ENCODE peak calls at places on chromosome 10, in eight cellular contexts. N is fibroblast of lung; S is upper lobe of right lung; P is A549; Q is PC-3; J is ovary; X is uterus; O is CD8-positive, alpha-beta T cell. G is an unnamed sample. For H3K4me1, the result is how much of the 10 kb centered on the place peaks cover.

GRCh38 chr10:11597470-11597869 is 14.0 kb downstream of the USP6NL start:
- DNase-seq in X (no peak), O (no peak), Q (no peak), J (no peak), P (no peak), N (no peak), S (no peak), G (no peak)

GRCh38 chr10:17028843-17029580 is 100.6 kb downstream of the CUBN start:
- DNase-seq in J (no peak), O (no peak), X (no peak), P (no peak), Q (no peak), S (no peak), N (no peak), G (no peak)

GRCh38 chr10:75744242-75744641 is 312.8 kb downstream of the LRMDA start:
- DNase-seq in N (no peak), J (no peak), P (no peak), S (no peak), X (no peak), Q (no peak), O (no peak), G (no peak)

GRCh38 chr10:19204239-19204917 is 155.8 kb downstream of the MALRD1 start:
- DNase-seq in P (no peak), N (peak), Q (peak), S (no peak), J (no peak), X (no peak), O (no peak), G (no peak)

GRCh38 chr10:126222736-126223511 is 165.4 kb downstream of the ADAM12 start:
- DNase-seq in P (no peak), X (no peak), J (no peak), S (no peak), N (peak), O (no peak), Q (no peak), G (no peak)

GRCh38 chr10:3729397-3729796 is 55.6 kb downstream of the KLF6 start:
- DNase-seq in Q (peak), P (no peak), S (no peak), J (no peak), X (no peak), O (no peak), N (peak), G (no peak)

GRCh38 chr10:133312769-133313145 is 4.0 kb downstream of the ZNF511 start:
- DNase-seq in Q (no peak), N (no peak), S (no peak), P (no peak), J (no peak), X (no peak), O (no peak), G (no peak)

GRCh38 chr10:73493781-73494180 is 2.0 kb downstream of the PPP3CB start:
- DNase-seq in X (no peak), S (no peak), P (no peak), N (peak), J (no peak), O (no peak), Q (peak), G (no peak)

GRCh38 chr10:25849971-25850370 is 84.1 kb upstream of the MYO3A start:
- DNase-seq in J (no peak), O (no peak), Q (no peak), S (no peak), N (peak), P (no peak), X (no peak), G (no peak)

GRCh38 chr10:625335-625699 is 64.2 kb downstream of the DIP2C start:
- DNase-seq in N (peak), S (peak), P (no peak), J (no peak), O (no peak), X (no peak), Q (no peak), G (no peak)

GRCh38 chr10:28367865-28368541 is 65.1 kb upstream of the MPP7 start:
- DNase-seq in P (no peak), O (peak), X (no peak), Q (no peak), J (no peak), S (no peak), N (peak), G (no peak)

GRCh38 chr10:84783386-84783785 is 455.0 kb downstream of the CCSER2 start:
- DNase-seq in N (peak), P (peak), Q (peak), O (no peak), J (no peak), X (no peak), S (no peak), G (peak)

GRCh38 chr10:32413513-32413912 is 32.4 kb upstream of the CCDC7 start:
- DNase-seq in N (peak), X (no peak), S (no peak), O (no peak), Q (peak), J (no peak), P (peak), G (peak)

GRCh38 chr10:95229724-95230627 is 35.9 kb downstream of the ACSM6 start:
- DNase-seq in S (no peak), P (peak), Q (peak), N (peak), O (no peak), J (no peak), X (no peak), G (peak)

GRCh38 chr10:45000764-45001381 is at the start of gene ZNF22:
- DNase-seq in X (peak), P (peak), J (peak), N (peak), S (peak), Q (peak), O (peak), G (peak)

GRCh38 chr10:87865201-87866025 is 2.0 kb downstream of the PTEN start:
- DNase-seq in P (no peak), J (no peak), O (no peak), Q (no peak), N (peak), S (no peak), X (no peak), G (no peak)

GRCh38 chr10:34078798-34079470 is 736.2 kb downstream of the PARD3 start:
- DNase-seq in X (no peak), Q (no peak), P (no peak), O (no peak), S (no peak), J (peak), N (peak), G (no peak)

GRCh38 chr10:17292375-17292774 is 64.3 kb downstream of the VIM start:
- DNase-seq in X (no peak), Q (no peak), S (no peak), J (no peak), N (no peak), O (no peak), P (no peak), G (no peak)

GRCh38 chr10:77070317-77070716 is 567.3 kb downstream of the KCNMA1 start:
- DNase-seq in P (no peak), X (no peak), N (no peak), J (no peak), O (no peak), Q (no peak), S (no peak), G (no peak)

GRCh38 chr10:27449571-27449970 is 54.5 kb upstream of the RAB18 start:
- DNase-seq in N (no peak), S (no peak), P (no peak), O (no peak), X (no peak), J (no peak), Q (peak), G (no peak)

GRCh38 chr10:106360870-106361269 is 803.6 kb downstream of the SORCS1 start:
- DNase-seq in N (peak), J (no peak), O (no peak), P (no peak), Q (peak), X (no peak), S (no peak), G (no peak)

GRCh38 chr10:119409906-119410305 is 132.6 kb downstream of the RGS10 start:
- DNase-seq in Q (no peak), J (peak), N (no peak), X (peak), O (no peak), P (no peak), S (peak), G (no peak)

GRCh38 chr10:21501731-21502370 is 23.6 kb downstream of the SKIDA1 start:
- DNase-seq in X (no peak), J (no peak), O (no peak), P (no peak), S (no peak), N (no peak), Q (no peak), G (no peak)

GRCh38 chr10:89122431-89123066 is 84.6 kb downstream of the CH25H start:
- DNase-seq in Q (peak), S (no peak), J (no peak), N (peak), X (no peak), O (no peak), P (no peak), G (peak)

GRCh38 chr10:67114945-67115344 is 189.1 kb downstream of the LRRTM3 start:
- DNase-seq in S (no peak), Q (peak), N (no peak), O (no peak), X (no peak), J (no peak), P (peak), G (no peak)

GRCh38 chr10:114648368-114648767 is 9.7 kb downstream of the ABLIM1 start:
- DNase-seq in S (no peak), J (no peak), X (no peak), O (no peak), Q (peak), P (peak), N (peak), G (no peak)

GRCh38 chr10:61994404-61995031 is 93.0 kb downstream of the ARID5B start:
- DNase-seq in O (no peak), J (no peak), N (no peak), X (no peak), S (no peak), P (no peak), Q (no peak), G (no peak)

GRCh38 chr10:130002606-130003005 is 38.5 kb upstream of the EBF3 start:
- DNase-seq in S (no peak), O (no peak), J (no peak), N (no peak), Q (no peak), P (no peak), X (no peak), G (peak)

GRCh38 chr10:84343831-84344230 is 15.4 kb downstream of the CCSER2 start:
- DNase-seq in S (no peak), P (no peak), O (no peak), J (no peak), N (no peak), Q (no peak), X (no peak), G (no peak)

GRCh38 chr10:128642502-128642901 is 516.3 kb upstream of the MKI67 start:
- DNase-seq in Q (no peak), X (no peak), P (no peak), O (no peak), N (peak), S (no peak), J (no peak), G (no peak)
- H3K4me1 ChIP-seq in Q (under half), X (under half), P (under half), O (under half), N (under half), S (under half), J (under half), G (under half)

GRCh38 chr10:124683816-124684215 is 60.4 kb downstream of the FAM53B start:
- DNase-seq in O (no peak), S (no peak), Q (no peak), N (no peak), X (no peak), J (no peak), P (no peak), G (no peak)

GRCh38 chr10:124688366-124688765 is 55.8 kb downstream of the FAM53B start:
- DNase-seq in Q (no peak), J (no peak), N (no peak), P (no peak), O (no peak), X (no peak), S (no peak), G (no peak)

GRCh38 chr10:124685251-124685650 is 58.9 kb downstream of the FAM53B start:
- DNase-seq in J (no peak), S (peak), P (no peak), O (peak), Q (no peak), X (no peak), N (peak), G (no peak)

GRCh38 chr10:124688889-124689670 is 55.1 kb downstream of the FAM53B start:
- DNase-seq in N (no peak), O (peak), Q (no peak), X (no peak), S (no peak), P (no peak), J (no peak), G (no peak)

GRCh38 chr10:124686707-124687376 is 57.3 kb downstream of the FAM53B start:
- DNase-seq in Q (no peak), N (no peak), O (no peak), J (no peak), P (no peak), S (no peak), X (no peak), G (no peak)
- H3K4me1 ChIP-seq in Q (under half), N (under half), O (half or more), J (under half), P (under half), S (under half), X (under half), G (under half)

DNA sequence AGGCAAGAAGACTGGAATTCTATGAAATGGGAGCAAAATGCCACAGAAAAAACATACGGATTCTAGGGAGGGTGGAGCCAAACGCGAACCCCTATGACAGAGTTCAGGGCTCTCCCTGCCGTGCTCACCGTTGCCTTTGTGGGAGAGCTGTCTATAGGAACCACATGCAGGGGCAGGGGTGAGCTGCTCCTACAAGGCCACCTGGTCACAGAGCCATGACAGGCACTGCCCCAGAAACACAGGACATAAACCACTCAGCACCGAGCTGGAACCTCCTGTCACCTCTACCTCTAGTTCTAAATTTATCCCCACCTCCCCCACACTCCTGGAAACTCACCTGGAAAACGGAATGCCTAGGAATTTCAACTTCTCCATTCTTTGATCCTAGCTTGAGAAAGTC is 155.1 kb upstream of the ZNF32 start:
- DNase-seq in S (no peak), P (no peak), N (no peak), Q (no peak), O (no peak), J (no peak), X (no peak), G (no peak)
- H3K4me1 ChIP-seq in S (under half), P (under half), N (under half), Q (under half), O (under half), J (under half), X (under half), G (under half)

GRCh38 chr10:74586088-74586585 is 240.3 kb upstream of the KAT6B start:
- DNase-seq in X (peak), S (no peak), N (peak), P (peak), J (no peak), O (peak), Q (peak), G (no peak)
- H3K4me1 ChIP-seq in X (under half), S (under half), N (under half), P (under half), J (under half), O (under half), Q (under half), G (under half)

GRCh38 chr10:112953075-112953501 is 3.0 kb downstream of the TCF7L2 start:
- DNase-seq in P (no peak), Q (no peak), S (no peak), J (peak), N (peak), O (no peak), X (no peak), G (no peak)

GRCh38 chr10:112956631-112957350 is 6.7 kb downstream of the TCF7L2 start:
- DNase-seq in O (no peak), X (no peak), N (peak), P (no peak), S (no peak), J (no peak), Q (no peak), G (no peak)

GRCh38 chr10:112955736-112956421 is 5.8 kb downstream of the TCF7L2 start:
- DNase-seq in P (peak), Q (peak), J (no peak), S (no peak), N (peak), O (no peak), X (peak), G (peak)

GRCh38 chr10:112953760-112954159 is 3.7 kb downstream of the TCF7L2 start:
- DNase-seq in X (no peak), P (peak), O (no peak), S (no peak), J (no peak), Q (peak), N (peak), G (peak)

DNA sequence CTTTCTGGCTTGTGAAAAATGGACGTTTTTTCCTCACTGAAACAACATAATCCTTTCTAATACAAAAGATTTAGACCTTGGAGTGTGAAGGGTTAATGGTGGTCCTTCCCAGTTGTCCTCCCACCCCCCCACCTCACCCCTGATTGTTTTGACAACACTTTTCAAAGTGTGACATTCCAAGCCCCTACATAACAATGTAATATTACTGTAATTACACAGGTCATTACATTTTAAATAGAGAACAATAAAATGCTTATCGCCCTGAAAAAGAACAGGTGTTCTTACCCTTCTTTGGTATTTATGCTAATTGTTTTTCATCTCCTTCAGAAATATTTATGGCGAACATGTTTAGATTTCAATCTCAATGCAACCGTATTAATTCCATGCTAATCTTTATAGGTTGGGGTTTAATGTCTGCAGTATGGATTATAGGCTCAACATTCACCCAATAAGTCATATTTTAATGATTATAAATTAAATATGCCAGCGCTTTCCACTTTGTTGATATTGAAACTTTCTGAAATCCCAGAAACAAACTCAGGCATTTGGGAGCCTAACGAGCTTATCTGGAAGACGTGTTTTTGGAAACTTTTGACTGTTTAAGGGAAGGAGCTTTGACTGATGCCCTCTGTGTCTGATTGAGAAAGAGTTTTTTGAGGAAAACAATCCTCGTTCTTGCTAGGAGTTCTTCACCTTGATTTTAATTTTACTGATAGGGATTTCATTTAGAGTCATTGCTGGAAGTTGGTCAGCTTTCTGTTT is 5.1 kb downstream of the TCF7L2 start:
- DNase-seq in N (no peak), S (no peak), J (no peak), Q (no peak), P (no peak), X (no peak), O (no peak), G (no peak)
- H3K4me1 ChIP-seq in N (under half), S (under half), J (under half), Q (half or more), P (half or more), X (under half), O (under half), G (half or more)

GRCh38 chr10:70688828-70689227 is 16.5 kb downstream of the ADAMTS14 start:
- DNase-seq in O (no peak), Q (no peak), J (no peak), S (no peak), P (no peak), X (no peak), N (no peak), G (no peak)
- H3K4me1 ChIP-seq in O (under half), Q (under half), J (under half), S (under half), P (under half), X (under half), N (under half), G (under half)

GRCh38 chr10:69709366-69709941 is 79.4 kb downstream of the FAM241B start:
- DNase-seq in J (no peak), X (no peak), Q (no peak), N (no peak), S (no peak), O (no peak), P (no peak), G (no peak)

GRCh38 chr10:69714572-69714971 is 84.5 kb downstream of the FAM241B start:
- DNase-seq in O (no peak), X (no peak), S (no peak), P (no peak), J (no peak), Q (no peak), N (no peak), G (no peak)

GRCh38 chr10:69710008-69710905 is 80.2 kb downstream of the FAM241B start:
- DNase-seq in J (no peak), S (peak), X (no peak), N (no peak), P (no peak), Q (no peak), O (no peak), G (no peak)

GRCh38 chr10:69715156-69715898 is 85.3 kb downstream of the FAM241B start:
- DNase-seq in J (no peak), N (peak), S (no peak), O (no peak), Q (peak), P (no peak), X (no peak), G (no peak)

DNA sequence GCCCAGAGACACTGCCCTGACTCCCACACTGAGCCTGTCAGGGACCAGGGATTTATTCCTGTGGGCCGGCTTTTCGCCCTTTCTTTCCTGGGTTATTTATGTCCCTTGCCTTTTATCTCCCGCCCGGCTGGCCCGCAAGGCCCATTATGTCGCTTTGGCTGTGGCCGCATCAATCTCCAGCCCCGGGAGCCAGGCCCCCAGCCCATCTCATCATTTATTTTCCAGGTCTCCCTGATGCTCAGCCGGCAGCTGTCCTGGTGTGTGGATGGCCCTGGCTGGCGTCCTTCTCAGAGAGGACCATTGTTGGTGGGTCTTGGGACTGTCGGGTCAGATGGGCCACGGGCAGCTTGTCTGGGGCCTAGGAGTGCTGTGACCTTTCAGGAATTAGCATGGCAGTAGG is 82.3 kb downstream of the FAM241B start:
- DNase-seq in X (no peak), J (no peak), S (peak), P (no peak), Q (no peak), O (no peak), N (no peak), G (no peak)
- H3K4me1 ChIP-seq in X (under half), J (under half), S (under half), P (under half), Q (under half), O (under half), N (under half), G (under half)

GRCh38 chr10:80526742-80527141 is 11.0 kb upstream of the SH2D4B start:
- DNase-seq in N (no peak), Q (no peak), P (no peak), J (no peak), X (no peak), O (no peak), S (no peak), G (no peak)
- H3K4me1 ChIP-seq in N (under half), Q (under half), P (half or more), J (under half), X (under half), O (half or more), S (under half), G (half or more)